ENCODE peak calls at places on chromosomes 16 and 17, in four cellular contexts. G, N, S and D are unnamed samples.

GRCh38 chr16:4315185-4316102 is at the start of gene GLIS2:
- DNase-seq in G (peak), N (peak), S (peak), D (no peak)

GRCh38 chr17:67466251-67466650 is 89.2 kb downstream of the PITPNC1 start:
- DNase-seq in G (no peak), N (no peak), S (no peak), D (no peak)

GRCh38 chr16:85555549-85556455 is 57.3 kb upstream of the GSE1 start:
- DNase-seq in G (peak), N (peak), S (no peak), D (peak)

GRCh38 chr16:28917095-28917494 is 7.9 kb downstream of the RABEP2 start:
- DNase-seq in G (peak), N (no peak), S (no peak), D (no peak)

GRCh38 chr17:21357696-21358095 is 18.5 kb upstream of the KCNJ12 start:
- DNase-seq in G (no peak), N (no peak), S (no peak), D (no peak)

GRCh38 chr16:27293343-27293742 is 20.4 kb upstream of the IL4R start:
- DNase-seq in G (no peak), N (no peak), S (no peak), D (no peak)

GRCh38 chr17:7380855-7381683 is at the start of gene TNK1:
- DNase-seq in G (no peak), N (peak), S (peak), D (peak)

GRCh38 chr16:75621170-75621477 is 2.0 kb downstream of the ADAT1 start:
- DNase-seq in G (peak), N (no peak), S (peak), D (peak)

GRCh38 chr16:50878966-50879615 is 137.2 kb downstream of the CYLD start:
- DNase-seq in G (no peak), N (peak), S (peak), D (no peak)

GRCh38 chr16:49575352-49576172 is 202.0 kb downstream of the C16orf78 start:
- DNase-seq in G (no peak), N (peak), S (no peak), D (no peak)

GRCh38 chr16:71409038-71409775 is 32.6 kb downstream of the TLE7 start:
- DNase-seq in G (no peak), N (no peak), S (no peak), D (no peak)

GRCh38 chr17:45740553-45741330 is 43.4 kb upstream of the CRHR1 start:
- DNase-seq in G (peak), N (peak), S (peak), D (peak)

GRCh38 chr16:361872-362701 is 8.3 kb downstream of the MRPL28 start:
- DNase-seq in G (peak), N (peak), S (peak), D (peak)

GRCh38 chr16:58563235-58563634 is 47.9 kb downstream of the SETD6 start:
- DNase-seq in G (no peak), N (no peak), S (no peak), D (no peak)

GRCh38 chr17:43858201-43858600 is 11.2 kb downstream of the CD300LG start:
- DNase-seq in G (no peak), N (no peak), S (no peak), D (no peak)

GRCh38 chr16:71803305-71803690 is 5.3 kb downstream of the AP1G1 start:
- DNase-seq in G (no peak), N (no peak), S (no peak), D (no peak)

GRCh38 chr17:78794399-78794798 is 12.3 kb upstream of the CYTH1 start:
- DNase-seq in G (no peak), N (no peak), S (no peak), D (no peak)

GRCh38 chr17:75688209-75688771 is 21.2 kb downstream of the SAP30BP start:
- DNase-seq in G (no peak), N (no peak), S (no peak), D (no peak)

GRCh38 chr17:1462164-1463112 is 6.4 kb upstream of the CRK start:
- DNase-seq in G (no peak), N (no peak), S (no peak), D (no peak)

GRCh38 chr16:57863434-57864160 is 61.3 kb upstream of the KIFC3 start:
- DNase-seq in G (peak), N (peak), S (peak), D (peak)

GRCh38 chr16:27239906-27240655 is 28.5 kb downstream of the NSMCE1 start:
- DNase-seq in G (no peak), N (no peak), S (no peak), D (no peak)

GRCh38 chr16:11586375-11586855 is 304 bp downstream of the LITAF start:
- DNase-seq in G (no peak), N (no peak), S (no peak), D (no peak)

GRCh38 chr16:68311316-68311620 is 449 bp downstream of the PRMT7 start:
- DNase-seq in G (no peak), N (no peak), S (no peak), D (peak)

GRCh38 chr17:83173997-83174858 is 94.8 kb downstream of the METRNL start:
- DNase-seq in G (peak), N (peak), S (no peak), D (peak)

GRCh38 chr17:82120148-82120547 is 22.1 kb upstream of the FASN start:
- DNase-seq in G (no peak), N (no peak), S (no peak), D (no peak)

GRCh38 chr16:4966736-4967453 is 8.8 kb downstream of the SEC14L5 start:
- DNase-seq in G (no peak), N (no peak), S (no peak), D (no peak)

GRCh38 chr16:4972938-4973587 is 14.9 kb downstream of the SEC14L5 start:
- DNase-seq in G (no peak), N (no peak), S (no peak), D (no peak)

GRCh38 chr16:89312194-89312593 is 94.7 kb downstream of the ZNF778 start:
- DNase-seq in G (no peak), N (no peak), S (no peak), D (no peak)

GRCh38 chr16:89828199-89828869 is at the start of gene SPIRE2:
- DNase-seq in G (peak), N (peak), S (peak), D (no peak)

GRCh38 chr16:74611721-74612120 is 4.8 kb upstream of the GLG1 start:
- DNase-seq in G (no peak), N (no peak), S (no peak), D (no peak)

GRCh38 chr16:89443727-89444084 is 46.7 kb downstream of the ANKRD11 start:
- DNase-seq in G (no peak), N (no peak), S (no peak), D (no peak)

GRCh38 chr16:75087040-75087979 is 29.3 kb downstream of the LDHD start:
- DNase-seq in G (no peak), N (no peak), S (peak), D (peak)

GRCh38 chr17:41812176-41813038 is at the start of gene FKBP10:
- DNase-seq in G (peak), N (peak), S (no peak), D (peak)

GRCh38 chr16:53457670-53458069 is 23.4 kb downstream of the RBL2 start:
- DNase-seq in G (no peak), N (no peak), S (no peak), D (no peak)

GRCh38 chr16:59665618-59666220 is 931.6 kb upstream of the GOT2 start:
- DNase-seq in G (no peak), N (no peak), S (no peak), D (no peak)

DNA sequence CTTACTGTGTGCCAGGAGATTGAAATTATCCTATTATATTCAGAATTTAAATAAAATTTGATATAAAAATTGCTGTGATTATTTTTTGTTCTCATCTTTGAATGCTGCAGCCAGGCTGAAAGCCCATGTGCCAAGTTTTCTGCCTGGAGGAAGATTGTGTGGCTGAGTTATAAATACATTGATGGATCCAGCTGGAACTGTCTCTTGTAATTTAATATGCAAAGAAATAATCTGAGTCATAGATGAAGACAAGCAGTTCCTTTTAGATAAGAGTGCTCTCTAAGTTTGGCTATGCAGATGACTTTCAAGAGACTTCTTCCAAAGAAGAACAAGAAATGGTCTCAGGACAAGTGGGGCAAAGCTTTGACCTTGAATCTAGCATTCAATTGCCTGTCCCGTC is 871.0 kb downstream of the CDH11 start:
- DNase-seq in G (no peak), N (no peak), S (no peak), D (no peak)
- TF ChIP-seq ESRRA in G (no peak), N (no peak), S (no peak), D (no peak)

GRCh38 chr17:51371732-51372151 is 111.4 kb downstream of the UTP18 start:
- DNase-seq in G (peak), N (peak), S (peak), D (peak)
- TF ChIP-seq NR3C1 in G (no peak), N (no peak), S (no peak), D (no peak)

GRCh38 chr16:67271446-67271845 is 7.9 kb upstream of the PLEKHG4 start:
- DNase-seq in G (no peak), N (no peak), S (no peak), D (no peak)

GRCh38 chr16:67265834-67266233 is 13.5 kb upstream of the PLEKHG4 start:
- DNase-seq in G (no peak), N (no peak), S (no peak), D (no peak)

GRCh38 chr16:67269766-67270165 is 9.6 kb upstream of the PLEKHG4 start:
- DNase-seq in G (no peak), N (no peak), S (peak), D (no peak)

GRCh38 chr16:67270931-67271338 is 8.4 kb upstream of the PLEKHG4 start:
- DNase-seq in G (no peak), N (no peak), S (no peak), D (no peak)

GRCh38 chr16:67268136-67268579 is 11.2 kb upstream of the PLEKHG4 start:
- DNase-seq in G (peak), N (no peak), S (peak), D (peak)
- TF ChIP-seq ESRRA in G (no peak), N (no peak), S (no peak), D (no peak)

GRCh38 chr17:34757106-34757505 is 177.7 kb downstream of the TMEM132E start:
- DNase-seq in G (no peak), N (no peak), S (no peak), D (no peak)
- TF ChIP-seq NR3C1 in G (no peak), N (no peak), S (no peak), D (no peak)

DNA sequence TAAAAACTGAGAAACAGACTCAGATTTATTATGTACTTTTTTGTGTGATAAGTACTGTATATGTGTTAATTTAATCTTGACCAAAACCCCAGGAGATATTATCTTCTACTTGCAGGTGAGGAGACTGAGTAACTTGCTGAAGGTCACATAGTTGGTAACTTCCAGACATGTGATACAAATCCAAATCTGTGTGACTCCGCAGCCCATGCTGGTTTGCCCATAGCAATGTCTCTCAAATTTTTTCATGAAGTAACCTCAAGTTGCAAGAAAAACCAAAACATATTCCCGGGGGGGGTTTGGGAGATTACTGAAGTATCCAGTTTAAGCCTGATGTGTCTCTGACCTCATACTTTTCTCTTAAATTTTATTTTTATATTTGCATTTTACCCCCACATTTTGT is 3.3 kb downstream of the TEX14 start:
- DNase-seq in G (no peak), N (no peak), S (no peak), D (no peak)
- TF ChIP-seq ESRRA in G (no peak), N (no peak), S (no peak), D (no peak)

GRCh38 chr17:30232822-30233427 is 2.6 kb downstream of the SLC6A4 start:
- DNase-seq in G (no peak), N (no peak), S (no peak), D (no peak)

GRCh38 chr17:30234954-30235353 is 543 bp downstream of the SLC6A4 start:
- DNase-seq in G (no peak), N (no peak), S (no peak), D (no peak)

GRCh38 chr17:30235386-30236296 is at the start of gene SLC6A4:
- DNase-seq in G (no peak), N (peak), S (no peak), D (no peak)

GRCh38 chr17:30236297-30236624 is 764 bp upstream of the SLC6A4 start:
- DNase-seq in G (no peak), N (no peak), S (no peak), D (no peak)

GRCh38 chr17:30234296-30234695 is 1.2 kb downstream of the SLC6A4 start:
- DNase-seq in G (no peak), N (no peak), S (no peak), D (no peak)
- TF ChIP-seq NR3C1 in G (no peak), N (no peak), S (no peak), D (no peak)

GRCh38 chr16:23125277-23125676 is 24.0 kb downstream of the USP31 start:
- DNase-seq in G (no peak), N (no peak), S (no peak), D (no peak)

GRCh38 chr16:23121024-23121423 is 28.2 kb downstream of the USP31 start:
- DNase-seq in G (no peak), N (no peak), S (no peak), D (no peak)

GRCh38 chr16:23128056-23128455 is 21.2 kb downstream of the USP31 start:
- DNase-seq in G (no peak), N (no peak), S (no peak), D (no peak)

GRCh38 chr16:23122107-23122506 is 27.1 kb downstream of the USP31 start:
- DNase-seq in G (no peak), N (no peak), S (no peak), D (no peak)

GRCh38 chr16:23124315-23124714 is 24.9 kb downstream of the USP31 start:
- DNase-seq in G (peak), N (no peak), S (no peak), D (no peak)
- TF ChIP-seq ESRRA in G (no peak), N (no peak), S (no peak), D (no peak)